ENCODE peak calls at places on chromosomes 16 and 17, in eight cellular contexts. N, B, V, E, L, R, A and O are unnamed samples.

GRCh38 chr16:25785361-25785760 is 93.6 kb downstream of the HS3ST4 start:
- DNase-seq in N (no peak), B (no peak), V (no peak), E (no peak), L (no peak), R (no peak), A (no peak), O (no peak)

GRCh38 chr16:62194828-62195227 is 158.6 kb upstream of the CDH8 start:
- DNase-seq in N (no peak), B (no peak), V (no peak), E (no peak), L (no peak), R (no peak), A (no peak), O (no peak)

GRCh38 chr17:285751-286422 is 66.7 kb downstream of the RPH3AL start:
- DNase-seq in N (no peak), B (no peak), V (no peak), E (no peak), L (no peak), R (no peak), A (no peak), O (no peak)

GRCh38 chr16:87391324-87391949 is 699 bp upstream of the MAP1LC3B start:
- DNase-seq in N (no peak), B (no peak), V (no peak), E (no peak), L (peak; percentile 35), R (no peak), A (no peak), O (peak; percentile 91)

GRCh38 chr17:74359916-74360315 is 1.8 kb downstream of the BTBD17 start:
- DNase-seq in N (no peak), B (no peak), V (no peak), E (no peak), L (no peak), R (no peak), A (no peak), O (no peak)

GRCh38 chr17:26782153-26782552 is 511.8 kb upstream of the WSB1 start:
- DNase-seq in N (no peak), B (no peak), V (no peak), E (no peak), L (no peak), R (no peak), A (no peak), O (no peak)

GRCh38 chr16:2149630-2150417 is 1.4 kb downstream of the RAB26 start:
- DNase-seq in N (no peak), B (no peak), V (peak; percentile 13), E (no peak), L (no peak), R (no peak), A (no peak), O (no peak)

GRCh38 chr17:68441064-68441770 is 16.1 kb downstream of the WIPI1 start:
- DNase-seq in N (no peak), B (no peak), V (no peak), E (no peak), L (no peak), R (no peak), A (no peak), O (no peak)

GRCh38 chr17:72717276-72717675 is 375.2 kb downstream of the SLC39A11 start:
- DNase-seq in N (no peak), B (no peak), V (no peak), E (no peak), L (no peak), R (no peak), A (no peak), O (no peak)

GRCh38 chr17:40095944-40096791 is 4.2 kb downstream of the NR1D1 start:
- DNase-seq in N (no peak), B (peak; percentile 98), V (no peak), E (peak; percentile 86), L (no peak), R (no peak), A (peak; percentile 66), O (peak; percentile 81)

GRCh38 chr16:77113835-77114234 is 77.2 kb upstream of the MON1B start:
- DNase-seq in N (no peak), B (no peak), V (no peak), E (no peak), L (no peak), R (no peak), A (no peak), O (no peak)

GRCh38 chr17:42670199-42670924 is 6.4 kb downstream of the PLEKHH3 start:
- DNase-seq in N (no peak), B (no peak), V (no peak), E (no peak), L (no peak), R (no peak), A (peak; percentile 60), O (peak; percentile 51)

GRCh38 chr17:65047939-65048338 is 8.6 kb downstream of the GNA13 start:
- DNase-seq in N (no peak), B (no peak), V (no peak), E (no peak), L (no peak), R (no peak), A (no peak), O (no peak)

GRCh38 chr17:42067371-42068180 is 17.2 kb upstream of the C17orf113 start:
- DNase-seq in N (no peak), B (peak; percentile 24), V (no peak), E (peak; percentile 53), L (peak; percentile 77), R (no peak), A (peak; percentile 59), O (peak; percentile 90)

GRCh38 chr16:88691924-88692560 is 5.7 kb upstream of the SNAI3 start:
- DNase-seq in N (no peak), B (no peak), V (no peak), E (no peak), L (no peak), R (no peak), A (no peak), O (no peak)

GRCh38 chr17:29124931-29125270 is 55.3 kb downstream of the MYO18A start:
- DNase-seq in N (no peak), B (no peak), V (no peak), E (no peak), L (no peak), R (no peak), A (no peak), O (peak; percentile 53)

GRCh38 chr16:82660078-82660645 is 33.4 kb downstream of the CDH13 start:
- DNase-seq in N (no peak), B (peak; percentile 33), V (peak; percentile 97), E (peak; percentile 30), L (no peak), R (no peak), A (peak; percentile 10), O (peak; percentile 72)

GRCh38 chr16:19113577-19114358 is at the start of gene ITPRIPL2:
- DNase-seq in N (no peak), B (no peak), V (peak; percentile 89), E (no peak), L (peak; percentile 58), R (no peak), A (no peak), O (peak; percentile 94)

GRCh38 chr17:77325826-77326581 is 185.2 kb downstream of the SEC14L1 start:
- DNase-seq in N (no peak), B (no peak), V (peak; percentile 60), E (no peak), L (no peak), R (no peak), A (no peak), O (no peak)

GRCh38 chr17:62735027-62735651 is 73.0 kb downstream of the MARCHF10 start:
- DNase-seq in N (no peak), B (no peak), V (no peak), E (no peak), L (no peak), R (no peak), A (no peak), O (no peak)

GRCh38 chr16:491225-491919 is 36.1 kb upstream of the CAPN15 start:
- DNase-seq in N (no peak), B (no peak), V (no peak), E (no peak), L (no peak), R (peak; percentile 75), A (no peak), O (no peak)

GRCh38 chr17:44556114-44556853 is 1.0 kb upstream of the FZD2 start:
- DNase-seq in N (no peak), B (no peak), V (peak; percentile 73), E (no peak), L (peak; percentile 72), R (no peak), A (no peak), O (no peak)

GRCh38 chr17:4156750-4157381 is 13.9 kb downstream of the CYB5D2 start:
- DNase-seq in N (no peak), B (no peak), V (no peak), E (no peak), L (peak; percentile 14), R (peak; percentile 78), A (no peak), O (no peak)

GRCh38 chr16:2487903-2488531 is 13.1 kb downstream of the TBC1D24 start:
- DNase-seq in N (no peak), B (no peak), V (no peak), E (no peak), L (no peak), R (no peak), A (no peak), O (no peak)

GRCh38 chr16:8032406-8032805 is 557.9 kb downstream of the TMEM114 start:
- DNase-seq in N (no peak), B (no peak), V (no peak), E (no peak), L (no peak), R (no peak), A (no peak), O (no peak)

GRCh38 chr16:20744922-20745440 is 3.4 kb upstream of the THUMPD1 start:
- DNase-seq in N (no peak), B (no peak), V (no peak), E (no peak), L (no peak), R (no peak), A (no peak), O (no peak)

GRCh38 chr16:27145630-27146029 is 57.7 kb upstream of the KDM8 start:
- DNase-seq in N (no peak), B (no peak), V (no peak), E (no peak), L (no peak), R (no peak), A (no peak), O (no peak)

GRCh38 chr17:77233635-77234334 is 93.0 kb downstream of the SEC14L1 start:
- DNase-seq in N (peak; percentile 45), B (no peak), V (peak; percentile 75), E (no peak), L (no peak), R (no peak), A (no peak), O (no peak)

GRCh38 chr17:76159157-76159556 is 18.1 kb upstream of the FOXJ1 start:
- DNase-seq in N (no peak), B (no peak), V (no peak), E (no peak), L (no peak), R (no peak), A (no peak), O (no peak)

GRCh38 chr16:28090646-28091377 is 27.3 kb upstream of the GSG1L start:
- DNase-seq in N (peak; percentile 41), B (no peak), V (peak; percentile 32), E (no peak), L (no peak), R (no peak), A (no peak), O (no peak)

GRCh38 chr17:44921122-44921882 is 6.0 kb upstream of the GFAP start:
- DNase-seq in N (no peak), B (no peak), V (no peak), E (no peak), L (no peak), R (no peak), A (no peak), O (no peak)

GRCh38 chr16:56869513-56870270 is 4.7 kb downstream of the SLC12A3 start:
- DNase-seq in N (no peak), B (no peak), V (peak; percentile 36), E (no peak), L (no peak), R (no peak), A (no peak), O (no peak)